ENCODE peak calls at places on chromosomes 1 and 21, in nine cellular contexts. One of them, this sample, is unnamed.

GRCh38 chr1:223195281-223195680 is 52.2 kb upstream of the TLR5 start:
- DNase-seq in GM13976: no peak
- DNase-seq in heart right ventricle: no peak
- DNase-seq in fibroblast of the aortic adventitia: no peak
- DNase-seq in OCI-LY7: no peak
- DNase-seq in K562: no peak
- DNase-seq in body of pancreas: no peak
- DNase-seq in foreskin keratinocyte: no peak
- DNase-seq in CD4-positive, alpha-beta T cell: no peak
- DNase-seq in this sample: no peak

GRCh38 chr1:186454996-186455395 is 5.9 kb downstream of the PDC start:
- DNase-seq in fibroblast of the aortic adventitia: no peak
- DNase-seq in CD4-positive, alpha-beta T cell: no peak
- DNase-seq in body of pancreas: peak
- DNase-seq in foreskin keratinocyte: no peak
- DNase-seq in OCI-LY7: no peak
- DNase-seq in GM13976: no peak
- DNase-seq in K562: no peak
- DNase-seq in heart right ventricle: no peak
- DNase-seq in this sample: no peak

GRCh38 chr21:32359719-32360260 is 33.0 kb downstream of the URB1 start:
- DNase-seq in body of pancreas: no peak
- DNase-seq in GM13976: no peak
- DNase-seq in K562: no peak
- DNase-seq in OCI-LY7: peak
- DNase-seq in heart right ventricle: no peak
- DNase-seq in fibroblast of the aortic adventitia: no peak
- DNase-seq in CD4-positive, alpha-beta T cell: no peak
- DNase-seq in foreskin keratinocyte: no peak
- DNase-seq in this sample: no peak

GRCh38 chr1:111140680-111140967 is 601 bp downstream of the CEPT1 start:
- DNase-seq in heart right ventricle: no peak
- DNase-seq in fibroblast of the aortic adventitia: peak
- DNase-seq in K562: no peak
- DNase-seq in body of pancreas: no peak
- DNase-seq in GM13976: no peak
- DNase-seq in CD4-positive, alpha-beta T cell: no peak
- DNase-seq in foreskin keratinocyte: peak
- DNase-seq in OCI-LY7: peak
- DNase-seq in this sample: no peak

GRCh38 chr1:105914403-105914802 is 1142.1 kb upstream of the PRMT6 start:
- DNase-seq in body of pancreas: peak
- DNase-seq in GM13976: no peak
- DNase-seq in K562: no peak
- DNase-seq in fibroblast of the aortic adventitia: no peak
- DNase-seq in CD4-positive, alpha-beta T cell: no peak
- DNase-seq in OCI-LY7: no peak
- DNase-seq in foreskin keratinocyte: no peak
- DNase-seq in heart right ventricle: no peak
- DNase-seq in this sample: no peak

GRCh38 chr1:95832370-95832769 is 598.4 kb downstream of the RWDD3 start:
- DNase-seq in OCI-LY7: no peak
- DNase-seq in body of pancreas: no peak
- DNase-seq in CD4-positive, alpha-beta T cell: no peak
- DNase-seq in heart right ventricle: no peak
- DNase-seq in foreskin keratinocyte: no peak
- DNase-seq in fibroblast of the aortic adventitia: no peak
- DNase-seq in K562: no peak
- DNase-seq in GM13976: no peak
- DNase-seq in this sample: no peak

GRCh38 chr1:62052946-62053345 is 141.7 kb upstream of the L1TD1 start:
- DNase-seq in body of pancreas: no peak
- DNase-seq in K562: no peak
- DNase-seq in CD4-positive, alpha-beta T cell: no peak
- DNase-seq in GM13976: no peak
- DNase-seq in OCI-LY7: no peak
- DNase-seq in heart right ventricle: no peak
- DNase-seq in foreskin keratinocyte: no peak
- DNase-seq in fibroblast of the aortic adventitia: no peak
- DNase-seq in this sample: no peak

GRCh38 chr1:1168451-1169411 is 4.9 kb upstream of the TTLL10 start:
- DNase-seq in fibroblast of the aortic adventitia: no peak
- DNase-seq in foreskin keratinocyte: no peak
- DNase-seq in CD4-positive, alpha-beta T cell: no peak
- DNase-seq in OCI-LY7: no peak
- DNase-seq in K562: no peak
- DNase-seq in body of pancreas: no peak
- DNase-seq in heart right ventricle: peak
- DNase-seq in GM13976: no peak
- DNase-seq in this sample: no peak

GRCh38 chr1:121519042-121519755 is 334.4 kb downstream of the SRGAP2C start:
- DNase-seq in CD4-positive, alpha-beta T cell: peak
- DNase-seq in body of pancreas: peak
- DNase-seq in K562: peak
- DNase-seq in OCI-LY7: peak
- DNase-seq in heart right ventricle: peak
- DNase-seq in GM13976: no peak
- DNase-seq in foreskin keratinocyte: peak
- DNase-seq in fibroblast of the aortic adventitia: peak
- DNase-seq in this sample: no peak

DNA sequence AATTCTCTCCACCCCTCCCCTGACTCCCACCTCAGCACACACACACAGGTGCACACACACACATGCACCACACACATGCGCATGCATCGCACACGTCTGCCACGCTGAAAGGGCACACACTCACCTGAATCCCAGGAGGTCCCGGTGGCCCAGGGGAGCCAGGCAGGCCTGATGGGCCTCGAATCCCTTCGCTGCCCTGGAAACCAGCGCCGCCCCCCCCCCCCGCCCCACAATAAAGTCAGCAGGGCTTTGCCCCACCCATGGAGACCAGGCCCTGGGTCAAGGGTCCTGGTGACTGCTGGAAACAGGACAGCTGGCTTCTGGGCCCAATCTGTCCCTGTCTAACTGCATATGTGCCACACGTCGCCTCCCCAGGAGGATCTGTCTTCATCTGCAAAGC is 17.8 kb upstream of the PEF1 start:
- DNase-seq in body of pancreas: no peak
- DNase-seq in fibroblast of the aortic adventitia: no peak
- DNase-seq in foreskin keratinocyte: no peak
- DNase-seq in heart right ventricle: no peak
- DNase-seq in OCI-LY7: no peak
- DNase-seq in GM13976: no peak
- DNase-seq in CD4-positive, alpha-beta T cell: no peak
- DNase-seq in K562: no peak
- DNase-seq in this sample: no peak
- TF ChIP-seq CTCF in body of pancreas: no peak
- TF ChIP-seq CTCF in fibroblast of the aortic adventitia: no peak
- TF ChIP-seq CTCF in foreskin keratinocyte: no peak
- TF ChIP-seq CTCF in heart right ventricle: no peak
- TF ChIP-seq CTCF in OCI-LY7: no peak
- TF ChIP-seq CTCF in GM13976: no peak
- TF ChIP-seq CTCF in CD4-positive, alpha-beta T cell: no peak
- TF ChIP-seq CTCF in K562: no peak
- TF ChIP-seq CTCF in this sample: no peak

GRCh38 chr1:59077739-59078503 is 219.0 kb upstream of the FGGY start:
- DNase-seq in body of pancreas: no peak
- DNase-seq in OCI-LY7: no peak
- DNase-seq in K562: no peak
- DNase-seq in heart right ventricle: no peak
- DNase-seq in foreskin keratinocyte: no peak
- DNase-seq in GM13976: no peak
- DNase-seq in fibroblast of the aortic adventitia: no peak
- DNase-seq in CD4-positive, alpha-beta T cell: no peak
- DNase-seq in this sample: no peak

GRCh38 chr1:59078866-59079265 is 218.0 kb upstream of the FGGY start:
- DNase-seq in OCI-LY7: no peak
- DNase-seq in foreskin keratinocyte: no peak
- DNase-seq in fibroblast of the aortic adventitia: no peak
- DNase-seq in CD4-positive, alpha-beta T cell: no peak
- DNase-seq in heart right ventricle: no peak
- DNase-seq in K562: no peak
- DNase-seq in GM13976: no peak
- DNase-seq in body of pancreas: no peak
- DNase-seq in this sample: no peak

GRCh38 chr1:59075021-59075420 is 221.9 kb upstream of the FGGY start:
- DNase-seq in heart right ventricle: no peak
- DNase-seq in body of pancreas: no peak
- DNase-seq in GM13976: no peak
- DNase-seq in K562: no peak
- DNase-seq in OCI-LY7: no peak
- DNase-seq in fibroblast of the aortic adventitia: no peak
- DNase-seq in CD4-positive, alpha-beta T cell: no peak
- DNase-seq in foreskin keratinocyte: no peak
- DNase-seq in this sample: no peak

GRCh38 chr1:59074574-59074973 is 222.3 kb upstream of the FGGY start:
- DNase-seq in body of pancreas: no peak
- DNase-seq in GM13976: no peak
- DNase-seq in foreskin keratinocyte: no peak
- DNase-seq in OCI-LY7: no peak
- DNase-seq in fibroblast of the aortic adventitia: no peak
- DNase-seq in K562: no peak
- DNase-seq in heart right ventricle: no peak
- DNase-seq in CD4-positive, alpha-beta T cell: no peak
- DNase-seq in this sample: no peak

GRCh38 chr1:59076612-59077011 is 220.3 kb upstream of the FGGY start:
- DNase-seq in heart right ventricle: no peak
- DNase-seq in OCI-LY7: peak
- DNase-seq in foreskin keratinocyte: no peak
- DNase-seq in CD4-positive, alpha-beta T cell: no peak
- DNase-seq in GM13976: no peak
- DNase-seq in K562: peak
- DNase-seq in body of pancreas: no peak
- DNase-seq in fibroblast of the aortic adventitia: peak
- DNase-seq in this sample: no peak
- TF ChIP-seq CTCF in heart right ventricle: peak
- TF ChIP-seq CTCF in OCI-LY7: peak
- TF ChIP-seq CTCF in foreskin keratinocyte: peak
- TF ChIP-seq CTCF in CD4-positive, alpha-beta T cell: peak
- TF ChIP-seq CTCF in GM13976: no peak
- TF ChIP-seq CTCF in K562: no peak
- TF ChIP-seq CTCF in body of pancreas: peak
- TF ChIP-seq CTCF in fibroblast of the aortic adventitia: peak
- TF ChIP-seq CTCF in this sample: no peak

GRCh38 chr1:157758018-157758417 is 18.9 kb downstream of the FCRL2 start:
- DNase-seq in heart right ventricle: no peak
- DNase-seq in fibroblast of the aortic adventitia: no peak
- DNase-seq in K562: no peak
- DNase-seq in OCI-LY7: no peak
- DNase-seq in foreskin keratinocyte: no peak
- DNase-seq in body of pancreas: no peak
- DNase-seq in GM13976: no peak
- DNase-seq in CD4-positive, alpha-beta T cell: no peak
- DNase-seq in this sample: no peak
- TF ChIP-seq CTCF in heart right ventricle: no peak
- TF ChIP-seq CTCF in fibroblast of the aortic adventitia: no peak
- TF ChIP-seq CTCF in K562: no peak
- TF ChIP-seq CTCF in OCI-LY7: no peak
- TF ChIP-seq CTCF in foreskin keratinocyte: no peak
- TF ChIP-seq CTCF in body of pancreas: no peak
- TF ChIP-seq CTCF in GM13976: no peak
- TF ChIP-seq CTCF in CD4-positive, alpha-beta T cell: no peak
- TF ChIP-seq CTCF in this sample: no peak

GRCh38 chr1:200136384-200136783 is 108.9 kb downstream of the NR5A2 start:
- DNase-seq in foreskin keratinocyte: no peak
- DNase-seq in body of pancreas: no peak
- DNase-seq in GM13976: no peak
- DNase-seq in fibroblast of the aortic adventitia: no peak
- DNase-seq in K562: no peak
- DNase-seq in OCI-LY7: no peak
- DNase-seq in heart right ventricle: no peak
- DNase-seq in CD4-positive, alpha-beta T cell: no peak
- DNase-seq in this sample: no peak

GRCh38 chr1:200134116-200134515 is 106.6 kb downstream of the NR5A2 start:
- DNase-seq in body of pancreas: no peak
- DNase-seq in fibroblast of the aortic adventitia: no peak
- DNase-seq in CD4-positive, alpha-beta T cell: no peak
- DNase-seq in K562: no peak
- DNase-seq in foreskin keratinocyte: peak
- DNase-seq in GM13976: no peak
- DNase-seq in OCI-LY7: no peak
- DNase-seq in heart right ventricle: no peak
- DNase-seq in this sample: no peak

GRCh38 chr1:200143347-200143746 is 115.8 kb downstream of the NR5A2 start:
- DNase-seq in fibroblast of the aortic adventitia: no peak
- DNase-seq in heart right ventricle: no peak
- DNase-seq in CD4-positive, alpha-beta T cell: no peak
- DNase-seq in OCI-LY7: no peak
- DNase-seq in body of pancreas: no peak
- DNase-seq in GM13976: no peak
- DNase-seq in foreskin keratinocyte: no peak
- DNase-seq in K562: no peak
- DNase-seq in this sample: no peak

GRCh38 chr1:200139661-200140250 is 112.2 kb downstream of the NR5A2 start:
- DNase-seq in CD4-positive, alpha-beta T cell: no peak
- DNase-seq in fibroblast of the aortic adventitia: peak
- DNase-seq in OCI-LY7: peak
- DNase-seq in heart right ventricle: no peak
- DNase-seq in GM13976: peak
- DNase-seq in foreskin keratinocyte: peak
- DNase-seq in body of pancreas: no peak
- DNase-seq in K562: peak
- DNase-seq in this sample: peak
- TF ChIP-seq CTCF in CD4-positive, alpha-beta T cell: peak
- TF ChIP-seq CTCF in fibroblast of the aortic adventitia: peak
- TF ChIP-seq CTCF in OCI-LY7: peak
- TF ChIP-seq CTCF in heart right ventricle: peak
- TF ChIP-seq CTCF in GM13976: peak
- TF ChIP-seq CTCF in foreskin keratinocyte: peak
- TF ChIP-seq CTCF in body of pancreas: peak
- TF ChIP-seq CTCF in K562: peak
- TF ChIP-seq CTCF in this sample: peak